ENCODE peak calls at places on chromosome 19, in four cellular contexts. One of them, this sample, is unnamed. For H3K4me1, the result is how much of the 10 kb centered on the place peaks cover.

GRCh38 chr19:18735324-18735723 is 51.8 kb downstream of the CRTC1 start:
- DNase-seq in astrocyte: no peak
- DNase-seq in neuronal stem cell: no peak
- DNase-seq in hepatocyte: no peak
- DNase-seq in this sample: no peak

GRCh38 chr19:29365836-29366417 is 153.0 kb upstream of the UQCRFS1 start:
- DNase-seq in astrocyte: no peak
- DNase-seq in neuronal stem cell: no peak
- DNase-seq in hepatocyte: no peak
- DNase-seq in this sample: no peak

GRCh38 chr19:39142655-39143054 is 17.1 kb downstream of the PAK4 start:
- DNase-seq in astrocyte: no peak
- DNase-seq in neuronal stem cell: no peak
- DNase-seq in hepatocyte: peak
- DNase-seq in this sample: no peak

GRCh38 chr19:22893855-22894270 is 61.8 kb downstream of the ZNF723 start:
- DNase-seq in astrocyte: no peak
- DNase-seq in neuronal stem cell: no peak
- DNase-seq in hepatocyte: no peak
- DNase-seq in this sample: no peak

GRCh38 chr19:37692956-37693660 is 26.5 kb downstream of the ZNF607 start:
- DNase-seq in astrocyte: no peak
- DNase-seq in neuronal stem cell: no peak
- DNase-seq in hepatocyte: no peak
- DNase-seq in this sample: no peak

GRCh38 chr19:29371766-29372415 is 153.9 kb upstream of the VSTM2B start:
- DNase-seq in astrocyte: no peak
- DNase-seq in neuronal stem cell: no peak
- DNase-seq in hepatocyte: no peak
- DNase-seq in this sample: no peak

GRCh38 chr19:15633122-15633521 is 7.6 kb upstream of the CYP4F3 start:
- DNase-seq in astrocyte: no peak
- DNase-seq in neuronal stem cell: no peak
- DNase-seq in hepatocyte: no peak
- DNase-seq in this sample: no peak

GRCh38 chr19:48630289-48631036 is 6.7 kb downstream of the DBP start:
- DNase-seq in astrocyte: no peak
- DNase-seq in neuronal stem cell: no peak
- DNase-seq in hepatocyte: peak
- DNase-seq in this sample: peak

GRCh38 chr19:21474671-21475181 is 30.7 kb upstream of the ZNF429 start:
- DNase-seq in astrocyte: peak
- DNase-seq in neuronal stem cell: peak
- DNase-seq in hepatocyte: peak
- DNase-seq in this sample: peak

GRCh38 chr19:57746580-57747471 is at the start of gene ZNF776:
- DNase-seq in astrocyte: peak
- DNase-seq in neuronal stem cell: peak
- DNase-seq in hepatocyte: peak
- DNase-seq in this sample: peak

GRCh38 chr19:50819636-50820035 is 4.0 kb downstream of the KLK1 start:
- DNase-seq in astrocyte: no peak
- DNase-seq in neuronal stem cell: no peak
- DNase-seq in hepatocyte: no peak
- DNase-seq in this sample: no peak

GRCh38 chr19:51687791-51688664 is 5.1 kb upstream of the SPACA6 start:
- DNase-seq in astrocyte: peak
- DNase-seq in neuronal stem cell: no peak
- DNase-seq in hepatocyte: peak
- DNase-seq in this sample: peak

GRCh38 chr19:55305491-55305890 is 19.6 kb downstream of the TMEM150B start:
- DNase-seq in astrocyte: no peak
- DNase-seq in neuronal stem cell: no peak
- DNase-seq in hepatocyte: no peak
- DNase-seq in this sample: peak

GRCh38 chr19:10796653-10797052 is 39.4 kb downstream of the TMED1 start:
- DNase-seq in astrocyte: no peak
- DNase-seq in neuronal stem cell: no peak
- DNase-seq in hepatocyte: no peak
- DNase-seq in this sample: no peak

GRCh38 chr19:12137541-12137940 is 2.6 kb downstream of the ZNF20 start:
- DNase-seq in astrocyte: no peak
- DNase-seq in neuronal stem cell: no peak
- DNase-seq in hepatocyte: no peak
- DNase-seq in this sample: no peak

GRCh38 chr19:40467007-40467565 is 285 bp downstream of the SPTBN4 start:
- DNase-seq in astrocyte: no peak
- DNase-seq in neuronal stem cell: no peak
- DNase-seq in hepatocyte: peak
- DNase-seq in this sample: peak

GRCh38 chr19:46461537-46461936 is 9.8 kb downstream of the PNMA8A start:
- DNase-seq in astrocyte: no peak
- DNase-seq in neuronal stem cell: no peak
- DNase-seq in hepatocyte: no peak
- DNase-seq in this sample: no peak

GRCh38 chr19:34075661-34076091 is 96.6 kb upstream of the LSM14A start:
- DNase-seq in astrocyte: peak
- DNase-seq in neuronal stem cell: no peak
- DNase-seq in hepatocyte: no peak
- DNase-seq in this sample: no peak

GRCh38 chr19:1417145-1417544 is 9.8 kb downstream of the DAZAP1 start:
- DNase-seq in astrocyte: peak
- DNase-seq in neuronal stem cell: no peak
- DNase-seq in hepatocyte: no peak
- DNase-seq in this sample: no peak
- H3K4me1 ChIP-seq in astrocyte: under half
- H3K4me1 ChIP-seq in neuronal stem cell: under half
- H3K4me1 ChIP-seq in hepatocyte: under half
- H3K4me1 ChIP-seq in this sample: under half

DNA sequence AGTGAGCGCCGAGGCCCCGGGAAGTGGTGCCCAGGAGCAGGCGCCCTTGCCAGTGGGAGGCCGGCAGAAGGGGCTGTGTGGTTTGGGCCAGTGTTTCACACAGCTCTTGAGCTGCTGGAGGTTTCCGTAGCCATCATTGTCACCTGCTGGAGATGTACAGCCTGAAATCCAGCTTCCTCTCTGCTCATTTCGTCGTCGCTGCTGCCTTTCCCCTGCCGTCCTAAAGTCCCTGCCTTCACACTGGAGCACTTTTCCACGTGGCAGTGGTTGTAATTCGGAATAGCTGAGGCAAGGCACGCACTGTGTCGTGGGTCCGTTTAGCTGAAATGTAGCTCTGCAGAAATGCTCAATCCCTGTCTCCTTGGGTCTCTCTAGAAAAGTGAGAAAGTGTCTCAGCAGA is 13.2 kb downstream of the DAZAP1 start:
- DNase-seq in astrocyte: no peak
- DNase-seq in neuronal stem cell: no peak
- DNase-seq in hepatocyte: no peak
- DNase-seq in this sample: no peak
- H3K27ac ChIP-seq in astrocyte: no peak
- H3K27ac ChIP-seq in neuronal stem cell: no peak
- H3K27ac ChIP-seq in hepatocyte: no peak
- H3K27ac ChIP-seq in this sample: no peak

GRCh38 chr19:4758659-4759058 is 32.9 kb upstream of the FEM1A start:
- DNase-seq in astrocyte: no peak
- DNase-seq in neuronal stem cell: no peak
- DNase-seq in hepatocyte: no peak
- DNase-seq in this sample: no peak

GRCh38 chr19:4758082-4758481 is 33.5 kb upstream of the FEM1A start:
- DNase-seq in astrocyte: no peak
- DNase-seq in neuronal stem cell: no peak
- DNase-seq in hepatocyte: no peak
- DNase-seq in this sample: no peak

GRCh38 chr19:4759388-4760284 is 31.9 kb upstream of the FEM1A start:
- DNase-seq in astrocyte: peak
- DNase-seq in neuronal stem cell: peak
- DNase-seq in hepatocyte: peak
- DNase-seq in this sample: peak

GRCh38 chr19:4763021-4763420 is 28.5 kb upstream of the FEM1A start:
- DNase-seq in astrocyte: no peak
- DNase-seq in neuronal stem cell: no peak
- DNase-seq in hepatocyte: no peak
- DNase-seq in this sample: no peak

GRCh38 chr19:4760285-4760650 is 31.3 kb upstream of the FEM1A start:
- DNase-seq in astrocyte: no peak
- DNase-seq in neuronal stem cell: no peak
- DNase-seq in hepatocyte: no peak
- DNase-seq in this sample: no peak
- H2AFZ ChIP-seq in astrocyte: peak
- H2AFZ ChIP-seq in neuronal stem cell: peak
- H2AFZ ChIP-seq in hepatocyte: peak
- H2AFZ ChIP-seq in this sample: peak

DNA sequence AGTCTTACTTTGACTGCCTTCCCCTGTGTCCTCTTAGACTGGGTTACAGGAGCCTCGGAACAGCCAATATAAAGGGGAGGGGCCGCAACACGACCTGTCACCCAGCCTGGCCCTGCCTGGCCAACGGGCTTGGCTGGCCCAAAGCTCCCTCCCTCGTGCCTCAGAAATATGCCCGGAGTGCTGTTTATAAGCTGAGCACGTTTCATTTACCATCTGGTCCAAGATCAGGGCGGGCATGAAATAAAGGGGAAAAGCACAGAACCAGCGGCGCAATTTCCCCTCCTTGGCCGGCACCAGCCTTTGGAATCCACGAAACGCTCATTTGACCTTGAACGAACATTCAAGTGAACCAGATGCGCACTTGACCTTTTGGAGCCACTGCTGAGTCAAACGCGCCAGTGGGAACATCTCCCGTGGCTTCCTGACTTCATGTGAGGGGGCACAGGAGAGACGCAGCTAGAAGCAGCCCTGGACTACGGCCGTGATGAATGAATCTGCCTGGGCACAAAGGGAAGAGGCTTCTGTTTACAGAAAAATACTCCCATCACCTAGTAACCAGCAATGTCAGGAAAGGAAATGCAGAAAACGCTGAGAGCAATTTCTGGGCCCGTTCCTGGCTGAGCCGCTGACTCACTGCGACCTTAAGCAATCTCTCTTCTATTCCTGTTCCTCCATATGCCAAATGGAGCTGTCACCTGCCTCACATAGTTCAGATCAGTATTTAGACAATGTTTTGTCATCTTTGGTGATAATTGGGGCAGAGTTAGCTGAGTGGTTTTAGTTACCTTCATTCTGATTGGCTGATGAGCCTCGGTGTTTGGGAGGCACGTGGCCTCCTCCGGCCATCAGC is 53.3 kb downstream of the RFX2 start:
- DNase-seq in astrocyte: peak
- DNase-seq in neuronal stem cell: no peak
- DNase-seq in hepatocyte: peak
- DNase-seq in this sample: no peak
- H3K4me1 ChIP-seq in astrocyte: under half
- H3K4me1 ChIP-seq in neuronal stem cell: under half
- H3K4me1 ChIP-seq in hepatocyte: under half
- H3K4me1 ChIP-seq in this sample: under half

DNA sequence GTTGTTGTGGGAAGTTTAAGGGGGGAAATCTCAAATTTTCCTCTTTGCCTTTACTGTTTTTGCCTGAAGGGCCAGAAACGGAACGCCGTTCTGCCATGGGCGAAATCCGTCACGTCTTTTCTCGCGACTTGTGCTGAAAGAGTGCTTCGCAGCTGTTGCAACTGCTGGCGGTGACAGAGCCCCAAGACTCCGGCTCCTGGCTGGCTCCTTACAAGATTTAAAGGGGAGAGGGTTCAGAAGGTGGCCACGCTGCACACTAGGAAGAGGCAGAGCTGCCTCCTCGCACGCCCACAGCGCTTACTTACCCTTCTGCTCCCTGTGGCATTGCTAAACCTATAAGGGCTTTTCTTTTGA is 320.3 kb downstream of the ZNF536 start:
- DNase-seq in astrocyte: no peak
- DNase-seq in neuronal stem cell: no peak
- DNase-seq in hepatocyte: no peak
- DNase-seq in this sample: peak
- H3K27ac ChIP-seq in astrocyte: no peak
- H3K27ac ChIP-seq in neuronal stem cell: no peak
- H3K27ac ChIP-seq in hepatocyte: peak
- H3K27ac ChIP-seq in this sample: no peak

DNA sequence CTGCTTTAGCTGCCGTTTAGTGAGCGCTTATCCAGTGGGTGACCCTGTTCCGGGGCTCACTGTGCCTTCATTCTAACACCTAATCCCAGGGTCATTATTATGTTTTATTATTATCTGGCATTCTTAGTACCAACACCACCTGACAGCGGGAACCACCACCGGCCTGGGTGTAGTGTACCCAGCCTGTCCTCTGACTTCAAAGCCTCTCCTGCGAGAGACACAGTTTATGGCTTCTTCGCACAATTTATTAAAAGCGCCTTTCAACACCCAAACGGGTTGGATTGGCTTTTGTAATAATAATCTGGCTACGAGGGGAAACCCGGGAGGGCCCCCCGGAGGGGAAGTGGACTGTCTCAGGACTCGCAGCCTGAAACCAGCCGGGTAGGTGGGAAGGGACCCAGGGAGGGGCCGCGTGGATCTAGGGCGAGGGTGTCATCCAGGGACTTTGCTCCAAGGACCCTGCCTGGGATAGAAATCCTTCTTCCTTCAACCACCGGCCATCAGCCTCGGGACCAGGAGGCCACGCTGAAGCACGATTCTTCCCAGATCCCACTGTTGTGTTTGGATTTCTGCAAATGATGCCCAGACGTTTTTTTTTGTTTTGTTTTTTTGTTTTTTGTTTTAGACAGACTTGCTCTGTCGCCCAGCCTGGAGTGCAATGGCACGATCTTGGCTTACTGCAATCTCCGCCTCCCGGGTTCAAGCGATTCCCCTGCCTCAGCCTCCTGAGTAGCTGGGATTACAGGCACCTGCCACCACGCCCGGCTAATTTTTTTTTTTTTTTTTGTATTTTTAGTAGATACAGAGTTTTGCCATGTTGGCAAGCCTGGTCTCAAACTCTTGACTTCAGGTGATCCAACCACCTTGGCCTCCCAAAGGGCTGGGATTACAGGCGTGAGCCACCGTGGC is 1.6 kb upstream of the ZBTB7A start:
- DNase-seq in astrocyte: no peak
- DNase-seq in neuronal stem cell: no peak
- DNase-seq in hepatocyte: peak
- DNase-seq in this sample: no peak
- H2AFZ ChIP-seq in astrocyte: peak
- H2AFZ ChIP-seq in neuronal stem cell: no peak
- H2AFZ ChIP-seq in hepatocyte: no peak
- H2AFZ ChIP-seq in this sample: no peak